ENCODE peak calls at places on chromosomes 7 and 10, in nine cellular contexts. H, W, X, F, K, A, B, J and L are unnamed samples.
A peak's percentile ranks its signal among the peaks of the same experiment; 100 is the strongest.

GRCh38 chr10:123093489-123093888 is 42.3 kb upstream of the HMX3 start:
- DNase-seq in F (peak; percentile 10), X (peak; percentile 7), H (no peak), A (no peak), J (no peak), K (no peak), B (no peak), W (peak; percentile 21), L (no peak)

GRCh38 chr10:32906595-32906994 is 51.4 kb downstream of the ITGB1 start:
- DNase-seq in W (no peak), F (no peak), J (no peak), H (no peak), B (no peak), X (peak; percentile 32), A (no peak), K (no peak), L (no peak)

GRCh38 chr10:123274513-123275182 is 120.4 kb downstream of the BUB3 start:
- DNase-seq in B (no peak), J (no peak), F (no peak), W (peak; percentile 7), K (no peak), A (no peak), H (no peak), X (no peak), L (no peak)

GRCh38 chr10:91051834-91052233 is 130.9 kb upstream of the ANKRD1 start:
- DNase-seq in B (no peak), H (no peak), W (no peak), A (no peak), J (no peak), K (no peak), F (no peak), X (peak; percentile 29), L (no peak)

GRCh38 chr7:155291045-155291530 is 6.6 kb upstream of the INSIG1 start:
- DNase-seq in W (no peak), F (peak; percentile 22), B (peak; percentile 66), J (peak; percentile 80), A (no peak), H (peak; percentile 71), X (peak; percentile 79), K (peak; percentile 75), L (peak; percentile 37)

GRCh38 chr7:24911213-24911603 is 68.8 kb downstream of the OSBPL3 start:
- DNase-seq in X (no peak), A (peak; percentile 57), H (no peak), K (no peak), B (no peak), W (no peak), J (no peak), F (no peak), L (no peak)

GRCh38 chr10:71623098-71623985 is 96.2 kb downstream of the C10orf105 start:
- DNase-seq in J (peak; percentile 44), A (peak; percentile 24), F (peak; percentile 68), H (no peak), K (peak; percentile 71), X (peak; percentile 59), W (peak; percentile 64), B (peak; percentile 24), L (peak; percentile 21)

GRCh38 chr7:107051376-107051775 is 6.9 kb downstream of the PRKAR2B start:
- DNase-seq in X (peak; percentile 42), K (no peak), A (no peak), W (no peak), H (peak; percentile 11), F (no peak), J (peak; percentile 43), B (no peak), L (peak; percentile 10)

GRCh38 chr10:45545150-45545549 is 127.4 kb downstream of the ZFAND4 start:
- DNase-seq in J (no peak), H (no peak), B (no peak), A (no peak), X (no peak), F (no peak), W (no peak), K (no peak), L (no peak)

GRCh38 chr7:105268511-105269392 is 120.0 kb downstream of the SRPK2 start:
- DNase-seq in B (peak; percentile 71), H (peak; percentile 62), X (peak; percentile 74), J (peak; percentile 79), K (peak; percentile 63), F (no peak), W (no peak), A (peak; percentile 36), L (peak; percentile 74)

GRCh38 chr10:118383699-118384098 is 41.6 kb upstream of the FAM204A start:
- DNase-seq in H (no peak), X (no peak), W (no peak), F (no peak), K (no peak), J (no peak), A (no peak), B (no peak), L (no peak)

GRCh38 chr10:72840319-72840718 is 53.2 kb upstream of the OIT3 start:
- DNase-seq in B (no peak), H (no peak), A (no peak), X (no peak), F (no peak), K (no peak), J (no peak), W (no peak), L (no peak)

DNA sequence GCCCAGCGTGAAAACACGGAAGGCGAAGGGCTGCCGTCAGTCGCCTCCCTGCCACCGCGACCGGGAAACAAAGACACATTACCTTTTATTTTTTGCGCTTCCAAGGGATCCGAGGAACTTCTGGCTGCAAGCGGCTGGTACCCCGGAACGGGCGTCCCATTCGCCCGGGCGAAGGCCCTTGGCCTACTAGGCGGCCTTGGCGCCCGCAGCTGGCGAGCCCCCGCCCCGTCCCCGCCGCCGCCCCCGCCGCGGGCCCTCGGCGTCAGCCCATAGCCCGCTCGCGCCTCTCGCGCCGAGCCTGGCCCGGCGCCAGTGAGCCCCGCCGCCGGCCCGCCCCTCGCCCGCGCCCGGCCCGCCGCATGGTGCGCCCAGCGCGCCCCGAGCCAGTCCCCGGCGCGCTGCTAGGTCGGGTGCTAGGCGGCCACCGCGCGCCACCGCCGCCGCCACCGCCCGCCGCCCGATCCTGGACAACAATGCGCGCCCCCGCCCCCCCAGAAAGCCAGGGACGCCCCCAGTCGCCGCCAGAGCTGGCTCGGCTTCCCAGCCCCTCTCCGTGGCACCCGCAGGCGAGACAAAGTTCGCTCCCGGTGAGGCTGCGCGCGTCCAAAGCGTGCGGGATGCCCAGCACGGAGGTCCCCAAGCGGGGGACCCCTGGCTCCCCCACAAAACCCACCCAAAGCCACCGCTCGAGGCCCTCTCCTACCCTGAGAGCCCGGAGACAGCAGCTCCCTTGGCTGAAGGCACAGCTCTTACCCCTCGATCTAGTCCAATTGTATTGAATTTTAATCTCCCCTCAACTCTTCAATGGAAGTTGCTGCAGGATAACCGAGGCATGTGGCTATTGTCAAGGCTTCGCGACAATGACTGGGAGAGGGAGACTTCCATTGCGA is 305.0 kb downstream of the PRPF18 start:
- DNase-seq in B (no peak), H (no peak), K (peak; percentile 48), J (no peak), W (peak; percentile 77), F (peak; percentile 79), X (peak; percentile 62), A (no peak), L (peak; percentile 43)
- H3K4me2 ChIP-seq in B (peak overlapping the region; percentile 96), H (peak overlapping the region; percentile 87), K (peak overlapping the region; percentile 86), J (peak overlapping the region; percentile 84), W (peak overlapping the region; percentile 96), F (peak overlapping the region; percentile 62), X (peak overlapping the region; percentile 99), A (no peak overlapping the region), L (peak overlapping the region; percentile 95)

GRCh38 chr7:130891254-130892094 is 157.5 kb upstream of the KLF14 start:
- DNase-seq in W (no peak), B (peak; percentile 96), J (peak; percentile 96), F (no peak), H (peak; percentile 92), A (no peak), X (peak; percentile 99), K (no peak), L (peak; percentile 91)

GRCh38 chr7:130888017-130888371 is 154.0 kb upstream of the KLF14 start:
- DNase-seq in X (peak; percentile 72), H (no peak), A (no peak), W (no peak), J (peak; percentile 64), F (no peak), B (no peak), K (no peak), L (no peak)

GRCh38 chr7:130887182-130888016 is 153.4 kb upstream of the KLF14 start:
- DNase-seq in W (no peak), B (peak; percentile 89), K (no peak), A (no peak), X (peak; percentile 91), H (peak; percentile 83), J (peak; percentile 95), F (peak; percentile 55), L (peak; percentile 89)

GRCh38 chr7:130888468-130888867 is 154.5 kb upstream of the KLF14 start:
- DNase-seq in B (no peak), A (no peak), F (no peak), K (no peak), W (no peak), J (no peak), H (no peak), X (no peak), L (no peak)

GRCh38 chr7:130890176-130891020 is 156.4 kb upstream of the KLF14 start:
- DNase-seq in W (no peak), J (peak; percentile 78), B (no peak), H (no peak), K (no peak), F (no peak), X (peak; percentile 58), A (no peak), L (no peak)
- H3K36me3 ChIP-seq in W (no peaks in the 10 kb centered on the region), J (peaks cover 78% of the 10 kb centered on the region), B (peaks cover 51% of the 10 kb centered on the region), H (peaks cover 25% of the 10 kb centered on the region), K (no peaks in the 10 kb centered on the region), F (no peaks in the 10 kb centered on the region), X (peaks cover 65% of the 10 kb centered on the region), A (peaks cover 78% of the 10 kb centered on the region), L (peaks cover 7% of the 10 kb centered on the region)

DNA sequence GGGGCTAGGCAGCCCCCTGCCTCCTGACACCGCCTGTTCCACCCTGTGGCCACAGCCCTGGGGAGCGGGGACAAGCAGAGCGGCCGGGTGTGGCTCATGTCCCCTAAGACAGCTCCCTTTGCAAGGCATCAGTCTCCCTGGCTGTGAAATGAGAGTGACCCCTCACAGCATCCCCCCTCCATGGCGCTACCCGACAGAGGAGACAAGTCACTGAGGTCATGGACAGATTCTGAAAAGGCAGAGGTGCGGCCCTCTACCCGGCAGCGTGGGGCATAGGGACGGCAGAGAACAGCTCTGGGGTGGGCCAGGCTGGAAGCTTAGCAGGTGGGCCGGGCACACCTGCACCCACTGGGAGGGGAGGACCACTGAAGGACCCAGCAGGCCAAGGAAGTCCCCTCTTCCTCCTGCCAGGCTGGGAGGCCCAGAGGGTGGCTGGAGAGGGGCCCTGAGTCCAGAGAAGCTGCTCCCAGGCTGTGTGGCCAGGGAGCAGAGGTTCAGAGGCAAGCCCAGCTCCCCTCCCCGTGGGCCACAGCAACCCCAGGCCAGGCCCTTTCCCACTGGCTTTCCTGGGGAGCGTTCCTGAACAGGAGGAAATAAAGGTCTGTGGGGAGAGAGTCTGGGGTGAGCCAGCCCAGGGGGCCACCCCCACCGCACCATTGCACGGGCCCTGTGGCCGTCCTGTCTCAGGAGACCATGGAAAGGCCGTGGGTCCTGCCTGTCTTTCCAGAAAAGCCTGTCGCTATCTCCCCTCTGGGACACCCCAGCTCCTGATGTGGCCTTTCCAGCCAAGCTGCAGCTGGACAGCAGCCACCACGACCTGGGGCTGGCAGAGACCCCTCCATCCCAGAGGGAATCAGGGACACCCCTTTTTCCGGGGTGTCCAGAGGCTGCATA is 1.7 kb downstream of the ADAP1 start:
- DNase-seq in J (no peak), K (no peak), W (peak; percentile 2), B (no peak), A (no peak), H (no peak), X (no peak), F (no peak), L (no peak)
- H3K4me2 ChIP-seq in J (no peak overlapping the region), K (peak overlapping the region; percentile 94), W (no peak overlapping the region), B (no peak overlapping the region), A (no peak overlapping the region), H (peak overlapping the region; percentile 96), X (no peak overlapping the region), F (no peak overlapping the region), L (no peak overlapping the region)

GRCh38 chr10:68973975-68974374 is 14.6 kb upstream of the KIFBP start:
- DNase-seq in B (no peak), W (no peak), A (no peak), J (no peak), F (no peak), X (no peak), K (no peak), H (no peak), L (no peak)
- H3K36me3 ChIP-seq in B (peaks cover 65% of the 10 kb centered on the region), W (peaks cover 26% of the 10 kb centered on the region), A (peaks cover 99% of the 10 kb centered on the region), J (peaks cover 97% of the 10 kb centered on the region), F (peaks cover 36% of the 10 kb centered on the region), X (peaks cover 92% of the 10 kb centered on the region), K (peaks cover 3% of the 10 kb centered on the region), H (peaks cover 82% of the 10 kb centered on the region), L (peaks cover 40% of the 10 kb centered on the region)